ENCODE peak calls at places on chromosomes 1 and 21, in seven cellular contexts. Y is GM04503, G is KBM-7, H is GM19239, N is endothelial cell, C is AG10803, B is right cardiac atrium. T is an unnamed sample.

GRCh38 chr21:29534448-29534847 is 235.7 kb downstream of the BACH1 start:
- DNase-seq in Y (no peak), G (no peak), H (no peak), N (no peak), C (no peak), B (no peak), T (no peak)

GRCh38 chr1:119899321-119899720 is 3.0 kb upstream of the ADAM30 start:
- DNase-seq in Y (no peak), G (no peak), H (no peak), N (no peak), C (no peak), B (no peak), T (no peak)

GRCh38 chr1:215241451-215241850 is 158.9 kb downstream of the KCNK2 start:
- DNase-seq in Y (no peak), G (no peak), H (no peak), N (no peak), C (no peak), B (no peak), T (no peak)

GRCh38 chr1:220705782-220706181 is 15.6 kb downstream of the C1orf115 start:
- DNase-seq in Y (no peak), G (no peak), H (no peak), N (no peak), C (no peak), B (no peak), T (no peak)

GRCh38 chr1:166960871-166961474 is 14.4 kb downstream of the ILDR2 start:
- DNase-seq in Y (no peak), G (no peak), H (no peak), N (no peak), C (no peak), B (no peak), T (no peak)

GRCh38 chr1:53546409-53547155 is 87.4 kb downstream of the DMRTB1 start:
- DNase-seq in Y (no peak), G (no peak), H (no peak), N (no peak), C (no peak), B (no peak), T (peak; percentile 5)

GRCh38 chr1:32071758-32072621 is 749 bp upstream of the TMEM39B start:
- DNase-seq in Y (no peak), G (peak; percentile 23), H (no peak), N (no peak), C (peak; percentile 49), B (no peak), T (no peak)

GRCh38 chr1:34753163-34753562 is 1.7 kb upstream of the GJB5 start:
- DNase-seq in Y (no peak), G (no peak), H (no peak), N (no peak), C (no peak), B (no peak), T (no peak)

GRCh38 chr1:199020904-199021303 is 382.1 kb downstream of the PTPRC start:
- DNase-seq in Y (no peak), G (peak; percentile 75), H (no peak), N (no peak), C (no peak), B (peak; percentile 18), T (no peak)

GRCh38 chr1:226479432-226479831 is 69.1 kb upstream of the STUM start:
- DNase-seq in Y (no peak), G (no peak), H (no peak), N (no peak), C (no peak), B (no peak), T (no peak)

GRCh38 chr1:100400332-100400933 is 48.1 kb downstream of the CDC14A start:
- DNase-seq in Y (no peak), G (peak; percentile 90), H (no peak), N (peak; percentile 46), C (no peak), B (peak; percentile 64), T (no peak)

GRCh38 chr21:46617267-46618051 is 12.6 kb upstream of the S100B start:
- DNase-seq in Y (peak; percentile 30), G (peak; percentile 61), H (no peak), N (no peak), C (peak; percentile 38), B (no peak), T (no peak)

GRCh38 chr1:202625416-202626360 is 84.6 kb downstream of the SYT2 start:
- DNase-seq in Y (no peak), G (peak; percentile 77), H (peak; percentile 57), N (peak; percentile 83), C (peak; percentile 65), B (peak; percentile 87), T (peak; percentile 80)

GRCh38 chr21:44836666-44837471 is 19.0 kb upstream of the SUMO3 start:
- DNase-seq in Y (no peak), G (peak; percentile 40), H (no peak), N (no peak), C (peak; percentile 35), B (no peak), T (peak; percentile 14)

GRCh38 chr1:47655521-47656300 is 217.9 kb downstream of the FOXD2 start:
- DNase-seq in Y (no peak), G (no peak), H (no peak), N (no peak), C (no peak), B (no peak), T (no peak)

GRCh38 chr1:32695098-32695904 is 7.3 kb downstream of the SYNC start:
- DNase-seq in Y (peak; percentile 64), G (peak; percentile 68), H (no peak), N (no peak), C (peak; percentile 92), B (peak; percentile 94), T (peak; percentile 61)

GRCh38 chr1:228216371-228217320 is 8.8 kb downstream of the OBSCN start:
- DNase-seq in Y (no peak), G (no peak), H (no peak), N (no peak), C (no peak), B (peak; percentile 74), T (no peak)

GRCh38 chr1:204409111-204409510 is 2.5 kb downstream of the PPP1R15B start:
- DNase-seq in Y (no peak), G (peak; percentile 35), H (no peak), N (no peak), C (peak; percentile 13), B (no peak), T (no peak)

GRCh38 chr1:158706096-158706495 is 5.6 kb upstream of the OR6K2 start:
- DNase-seq in Y (no peak), G (no peak), H (no peak), N (no peak), C (no peak), B (no peak), T (no peak)

GRCh38 chr1:224211262-224211962 is 28.4 kb downstream of the DEGS1 start:
- DNase-seq in Y (no peak), G (no peak), H (no peak), N (no peak), C (peak; percentile 65), B (no peak), T (no peak)

GRCh38 chr1:230068952-230069684 is 2.1 kb downstream of the GALNT2 start:
- DNase-seq in Y (no peak), G (peak; percentile 41), H (no peak), N (no peak), C (no peak), B (no peak), T (no peak)

GRCh38 chr1:26220199-26220912 is 13.6 kb upstream of the CEP85 start:
- DNase-seq in Y (no peak), G (no peak), H (no peak), N (no peak), C (no peak), B (no peak), T (no peak)